ENCODE peak calls at places on chromosomes 3 and 15, in eight cellular contexts. H is Peyer's patch, E is heart left ventricle, S is tibial artery, N is psoas muscle, Y is AG09309, T is IMR-90, L is GM12865. O is an unnamed sample.

GRCh38 chr3:128710816-128711433 is 15.1 kb upstream of the RAB7A start:
- DNase-seq in S (no peak), E (no peak), L (no peak), N (no peak), T (no peak), Y (no peak), H (no peak), O (no peak)

GRCh38 chr3:182671942-182672341 is 121.4 kb upstream of the ATP11B start:
- DNase-seq in S (no peak), Y (peak; percentile 5), T (peak; percentile 3), E (no peak), N (no peak), L (no peak), H (no peak), O (peak; percentile 45)

GRCh38 chr3:113287818-113288648 is 76.7 kb downstream of the BOC start:
- DNase-seq in T (peak; percentile 72), Y (peak; percentile 31), N (no peak), S (peak; percentile 64), H (peak; percentile 43), L (peak; percentile 66), E (peak; percentile 45), O (peak; percentile 71)

GRCh38 chr15:95440712-95441111 is 889.8 kb upstream of the NR2F2 start:
- DNase-seq in Y (no peak), E (peak; percentile 56), S (no peak), H (no peak), N (no peak), L (no peak), T (peak; percentile 8), O (no peak)

GRCh38 chr15:82312611-82313349 is 36.5 kb downstream of the GOLGA6L10 start:
- DNase-seq in S (no peak), T (peak; percentile 37), E (no peak), L (no peak), Y (no peak), N (no peak), H (no peak), O (peak; percentile 20)

GRCh38 chr3:172904817-172905479 is 154.4 kb downstream of the ECT2 start:
- DNase-seq in L (no peak), N (no peak), H (no peak), Y (no peak), E (no peak), S (no peak), T (no peak), O (no peak)

GRCh38 chr15:63044645-63045437 is 2.3 kb downstream of the TPM1 start:
- DNase-seq in E (peak; percentile 61), N (no peak), H (no peak), Y (no peak), S (no peak), L (no peak), T (peak; percentile 68), O (peak; percentile 42)

GRCh38 chr3:169234595-169234994 is 428.9 kb downstream of the MECOM start:
- DNase-seq in E (no peak), Y (no peak), L (no peak), H (no peak), N (no peak), T (no peak), S (no peak), O (no peak)

GRCh38 chr15:73931441-73931840 is 5.2 kb downstream of the LOXL1 start:
- DNase-seq in H (no peak), N (no peak), T (no peak), E (no peak), Y (no peak), S (no peak), L (no peak), O (no peak)

GRCh38 chr3:174533286-174533685 is 325.8 kb upstream of the NAALADL2 start:
- DNase-seq in H (no peak), L (no peak), Y (peak; percentile 44), N (no peak), T (peak; percentile 76), S (no peak), E (no peak), O (no peak)

GRCh38 chr3:42803800-42804112 is 534 bp downstream of the HIGD1A start:
- DNase-seq in N (no peak), L (peak; percentile 68), S (no peak), Y (no peak), T (no peak), E (peak; percentile 60), H (peak; percentile 32), O (no peak)

GRCh38 chr3:21704796-21705195 is 46.2 kb downstream of the ZNF385D start:
- DNase-seq in H (no peak), S (no peak), N (no peak), T (no peak), Y (no peak), L (no peak), E (no peak), O (no peak)

GRCh38 chr3:184491867-184492615 is 69.5 kb upstream of the EPHB3 start:
- DNase-seq in L (no peak), E (peak; percentile 37), S (peak; percentile 57), T (no peak), Y (no peak), N (peak; percentile 56), H (no peak), O (no peak)

GRCh38 chr3:58116161-58116955 is 94.4 kb downstream of the DNASE1L3 start:
- DNase-seq in T (no peak), Y (no peak), L (peak; percentile 84), S (no peak), E (no peak), H (peak; percentile 78), N (no peak), O (no peak)

GRCh38 chr3:50246517-50246954 is 10.5 kb downstream of the GNAI2 start:
- DNase-seq in Y (peak; percentile 87), L (peak; percentile 81), N (peak; percentile 51), S (no peak), E (peak; percentile 70), H (peak; percentile 70), T (peak; percentile 92), O (peak; percentile 81)

GRCh38 chr3:125647318-125648014 is 52.2 kb upstream of the OSBPL11 start:
- DNase-seq in T (no peak), E (no peak), H (no peak), N (no peak), S (no peak), Y (no peak), L (no peak), O (no peak)

GRCh38 chr3:184590795-184591194 is 29.2 kb downstream of the EPHB3 start:
- DNase-seq in T (no peak), Y (no peak), N (no peak), E (no peak), S (no peak), H (no peak), L (no peak), O (no peak)

GRCh38 chr3:17398959-17399551 is 343.4 kb downstream of the TBC1D5 start:
- DNase-seq in Y (no peak), L (peak; percentile 45), H (no peak), N (no peak), E (no peak), T (no peak), S (no peak), O (no peak)

GRCh38 chr3:99751649-99752048 is 66.0 kb upstream of the CMSS1 start:
- DNase-seq in H (no peak), T (peak; percentile 89), Y (no peak), E (no peak), N (no peak), S (no peak), L (no peak), O (peak; percentile 51)

GRCh38 chr3:29385056-29385455 is 104.2 kb downstream of the RBMS3 start:
- DNase-seq in T (no peak), H (no peak), L (no peak), N (no peak), Y (peak; percentile 52), E (no peak), S (no peak), O (peak; percentile 42)
- H3K4me3 ChIP-seq in T (no peak overlapping the region), H (no peak overlapping the region), L (no peak overlapping the region), N (no peak overlapping the region), Y (no peak overlapping the region), E (no peak overlapping the region), S (no peak overlapping the region), O (no peak overlapping the region)

GRCh38 chr15:48965972-48966371 is 2.3 kb upstream of the SHC4 start:
- DNase-seq in N (no peak), Y (no peak), E (no peak), S (no peak), H (no peak), L (peak; percentile 82), T (peak; percentile 78), O (peak; percentile 82)
- TF ChIP-seq CTCF in N (no peak), Y (peak; percentile 57), E (no peak), S (no peak), H (no peak), L (peak; percentile 17), T (peak; percentile 61), O (peak; percentile 61)

GRCh38 chr3:9809239-9809614 is 835 bp upstream of the TTLL3 start:
- DNase-seq in E (no peak), H (no peak), S (no peak), L (peak; percentile 37), Y (no peak), T (no peak), N (no peak), O (no peak)

GRCh38 chr3:9809615-9810356 is at the start of gene TTLL3:
- DNase-seq in Y (no peak), H (peak; percentile 67), L (peak; percentile 72), S (peak; percentile 84), T (peak; percentile 36), N (peak; percentile 85), E (peak; percentile 78), O (peak; percentile 55)

GRCh38 chr3:9812870-9813483 is 2.9 kb downstream of the TTLL3 start:
- DNase-seq in N (no peak), H (no peak), E (no peak), S (no peak), L (no peak), T (no peak), Y (no peak), O (no peak)

GRCh38 chr3:9810357-9810726 is 280 bp downstream of the TTLL3 start:
- DNase-seq in H (no peak), N (no peak), Y (no peak), S (no peak), T (no peak), L (no peak), E (no peak), O (no peak)

GRCh38 chr3:9810846-9811245 is 784 bp downstream of the TTLL3 start:
- DNase-seq in L (no peak), S (no peak), T (no peak), H (no peak), N (no peak), E (no peak), Y (no peak), O (no peak)
- H3K4me3 ChIP-seq in L (no peak overlapping the region), S (peak overlapping the region; percentile 77), T (no peak overlapping the region), H (peak overlapping the region; percentile 82), N (peak overlapping the region; percentile 87), E (peak overlapping the region; percentile 86), Y (peak overlapping the region; percentile 64), O (peak overlapping the region; percentile 61)

DNA sequence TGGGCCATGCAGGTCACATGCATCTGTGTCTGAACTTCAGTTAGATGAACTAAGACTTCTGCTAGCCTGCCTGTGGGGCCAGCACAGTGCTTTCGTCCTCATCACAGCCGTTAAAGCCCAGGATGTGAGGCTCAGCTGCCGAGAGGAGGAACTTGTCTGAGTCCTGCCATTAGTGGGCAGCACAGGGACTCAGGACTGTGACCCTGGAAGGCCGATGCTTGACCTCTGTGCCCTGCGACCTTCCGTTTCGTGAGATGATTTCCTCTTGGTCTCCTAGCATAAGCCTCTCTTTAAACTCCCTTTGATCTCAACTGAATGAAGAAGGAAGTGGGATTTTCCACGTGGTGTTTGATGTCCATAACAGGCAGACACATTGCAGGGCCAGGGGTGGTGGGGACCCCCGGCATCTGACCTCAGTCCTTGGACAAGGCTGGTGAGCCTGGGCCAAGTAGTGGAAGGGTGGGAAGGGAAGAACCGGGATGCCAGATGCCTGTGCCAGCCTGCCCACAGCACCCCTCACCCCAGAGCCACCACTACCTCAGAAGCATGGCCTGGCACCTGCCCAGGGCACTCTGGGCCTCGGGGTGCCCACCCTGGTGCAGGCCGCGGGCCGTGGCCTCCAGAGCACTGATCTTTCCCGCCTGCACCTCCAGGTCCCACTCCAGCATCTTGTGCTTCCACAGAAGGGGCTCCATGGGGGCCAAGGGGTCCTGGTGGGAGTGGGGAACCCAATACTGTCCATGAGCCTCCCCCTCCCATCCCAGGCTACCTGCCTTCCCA is 21.6 kb downstream of the PLA2G4B start:
- DNase-seq in S (no peak), T (no peak), Y (no peak), N (no peak), E (no peak), H (no peak), L (peak; percentile 14), O (peak; percentile 5)
- TF ChIP-seq CTCF in S (no peak), T (no peak), Y (no peak), N (no peak), E (peak; percentile 5), H (no peak), L (no peak), O (peak; percentile 26)

O was measured in fibroblast of villous mesenchyme.